ENCODE peak calls at places on chromosomes 13 and 19, in five cellular contexts. One of them, this sample, is unnamed.

GRCh38 chr13:43196171-43196611 is 172.8 kb downstream of the DNAJC15 start:
- DNase-seq in lower lobe of right lung: no peak
- DNase-seq in suprapubic skin: no peak
- DNase-seq in adipocyte: peak; percentile 43
- DNase-seq in BE2C: peak; percentile 74
- DNase-seq in this sample: peak; percentile 48

GRCh38 chr19:58569943-58570670 is 3.0 kb downstream of the MZF1 start:
- DNase-seq in BE2C: no peak
- DNase-seq in adipocyte: no peak
- DNase-seq in suprapubic skin: peak; percentile 67
- DNase-seq in lower lobe of right lung: no peak
- DNase-seq in this sample: no peak

GRCh38 chr13:34152409-34152808 is 334.5 kb downstream of the RFC3 start:
- DNase-seq in lower lobe of right lung: no peak
- DNase-seq in BE2C: no peak
- DNase-seq in adipocyte: no peak
- DNase-seq in suprapubic skin: no peak
- DNase-seq in this sample: no peak

GRCh38 chr19:29687244-29687896 is 22.1 kb downstream of the PLEKHF1 start:
- DNase-seq in lower lobe of right lung: no peak
- DNase-seq in BE2C: no peak
- DNase-seq in suprapubic skin: no peak
- DNase-seq in adipocyte: peak; percentile 98
- DNase-seq in this sample: peak; percentile 95

GRCh38 chr13:96821381-96821780 is 172.9 kb downstream of the OXGR1 start:
- DNase-seq in suprapubic skin: no peak
- DNase-seq in BE2C: no peak
- DNase-seq in lower lobe of right lung: no peak
- DNase-seq in adipocyte: peak; percentile 46
- DNase-seq in this sample: no peak

GRCh38 chr19:17246681-17247425 is 1.1 kb upstream of the NR2F6 start:
- DNase-seq in BE2C: peak; percentile 73
- DNase-seq in suprapubic skin: no peak
- DNase-seq in adipocyte: peak; percentile 48
- DNase-seq in lower lobe of right lung: peak; percentile 66
- DNase-seq in this sample: peak; percentile 55

GRCh38 chr19:35249848-35250711 is 1.3 kb downstream of the LSR start:
- DNase-seq in BE2C: no peak
- DNase-seq in adipocyte: no peak
- DNase-seq in suprapubic skin: no peak
- DNase-seq in lower lobe of right lung: no peak
- DNase-seq in this sample: no peak

GRCh38 chr19:58229255-58229639 is 533 bp downstream of the ZNF544 start:
- DNase-seq in lower lobe of right lung: no peak
- DNase-seq in adipocyte: no peak
- DNase-seq in suprapubic skin: no peak
- DNase-seq in BE2C: peak; percentile 53
- DNase-seq in this sample: peak; percentile 30

GRCh38 chr13:99385161-99385560 is 78.0 kb upstream of the GPR183 start:
- DNase-seq in lower lobe of right lung: no peak
- DNase-seq in BE2C: no peak
- DNase-seq in adipocyte: no peak
- DNase-seq in suprapubic skin: no peak
- DNase-seq in this sample: no peak

GRCh38 chr19:54882758-54883157 is 8.7 kb downstream of the FCAR start:
- DNase-seq in suprapubic skin: no peak
- DNase-seq in lower lobe of right lung: no peak
- DNase-seq in adipocyte: no peak
- DNase-seq in BE2C: no peak
- DNase-seq in this sample: no peak

GRCh38 chr19:8396563-8397203 is 6.5 kb downstream of the RAB11B start:
- DNase-seq in BE2C: peak; percentile 74
- DNase-seq in suprapubic skin: peak; percentile 89
- DNase-seq in adipocyte: peak; percentile 65
- DNase-seq in lower lobe of right lung: peak; percentile 79
- DNase-seq in this sample: peak; percentile 56

GRCh38 chr13:99072356-99072755 is 94.5 kb upstream of the DOCK9 start:
- DNase-seq in adipocyte: no peak
- DNase-seq in lower lobe of right lung: no peak
- DNase-seq in BE2C: no peak
- DNase-seq in suprapubic skin: no peak
- DNase-seq in this sample: no peak

GRCh38 chr13:35733832-35734231 is 257.3 kb upstream of the MAB21L1 start:
- DNase-seq in BE2C: no peak
- DNase-seq in lower lobe of right lung: no peak
- DNase-seq in suprapubic skin: no peak
- DNase-seq in adipocyte: no peak
- DNase-seq in this sample: no peak

GRCh38 chr19:30325657-30326056 is 46.5 kb upstream of the ZNF536 start:
- DNase-seq in lower lobe of right lung: no peak
- DNase-seq in adipocyte: no peak
- DNase-seq in suprapubic skin: peak; percentile 38
- DNase-seq in BE2C: no peak
- DNase-seq in this sample: no peak

GRCh38 chr19:33175886-33176669 is 18.1 kb upstream of the LRP3 start:
- DNase-seq in BE2C: peak; percentile 62
- DNase-seq in lower lobe of right lung: no peak
- DNase-seq in suprapubic skin: no peak
- DNase-seq in adipocyte: peak; percentile 54
- DNase-seq in this sample: peak; percentile 43

GRCh38 chr19:45156231-45156630 is 4.6 kb downstream of the NKPD1 start:
- DNase-seq in suprapubic skin: no peak
- DNase-seq in BE2C: peak; percentile 12
- DNase-seq in lower lobe of right lung: no peak
- DNase-seq in adipocyte: no peak
- DNase-seq in this sample: no peak

GRCh38 chr19:1685046-1685445 is 32.6 kb upstream of the TCF3 start:
- DNase-seq in lower lobe of right lung: no peak
- DNase-seq in adipocyte: no peak
- DNase-seq in suprapubic skin: no peak
- DNase-seq in BE2C: no peak
- DNase-seq in this sample: no peak
- H3K4me3 ChIP-seq in lower lobe of right lung: no peak overlapping the region
- H3K4me3 ChIP-seq in adipocyte: no peak overlapping the region
- H3K4me3 ChIP-seq in suprapubic skin: no peak overlapping the region
- H3K4me3 ChIP-seq in BE2C: no peak overlapping the region
- H3K4me3 ChIP-seq in this sample: no peak overlapping the region

GRCh38 chr13:112366907-112367646 is 9.1 kb upstream of the SPACA7 start:
- DNase-seq in suprapubic skin: no peak
- DNase-seq in lower lobe of right lung: no peak
- DNase-seq in BE2C: no peak
- DNase-seq in adipocyte: no peak
- DNase-seq in this sample: no peak
- H3K4me3 ChIP-seq in suprapubic skin: no peak overlapping the region
- H3K4me3 ChIP-seq in lower lobe of right lung: no peak overlapping the region
- H3K4me3 ChIP-seq in BE2C: no peak overlapping the region
- H3K4me3 ChIP-seq in adipocyte: no peak overlapping the region
- H3K4me3 ChIP-seq in this sample: no peak overlapping the region

GRCh38 chr19:41327499-41328156 is 17.7 kb downstream of the CCDC97 start:
- DNase-seq in lower lobe of right lung: peak; percentile 95
- DNase-seq in adipocyte: no peak
- DNase-seq in suprapubic skin: peak; percentile 89
- DNase-seq in BE2C: peak; percentile 53
- DNase-seq in this sample: no peak
- H3K4me3 ChIP-seq in lower lobe of right lung: peak overlapping the region; percentile 45
- H3K4me3 ChIP-seq in adipocyte: no peak overlapping the region
- H3K4me3 ChIP-seq in suprapubic skin: peak overlapping the region; percentile 43
- H3K4me3 ChIP-seq in BE2C: no peak overlapping the region
- H3K4me3 ChIP-seq in this sample: no peak overlapping the region

DNA sequence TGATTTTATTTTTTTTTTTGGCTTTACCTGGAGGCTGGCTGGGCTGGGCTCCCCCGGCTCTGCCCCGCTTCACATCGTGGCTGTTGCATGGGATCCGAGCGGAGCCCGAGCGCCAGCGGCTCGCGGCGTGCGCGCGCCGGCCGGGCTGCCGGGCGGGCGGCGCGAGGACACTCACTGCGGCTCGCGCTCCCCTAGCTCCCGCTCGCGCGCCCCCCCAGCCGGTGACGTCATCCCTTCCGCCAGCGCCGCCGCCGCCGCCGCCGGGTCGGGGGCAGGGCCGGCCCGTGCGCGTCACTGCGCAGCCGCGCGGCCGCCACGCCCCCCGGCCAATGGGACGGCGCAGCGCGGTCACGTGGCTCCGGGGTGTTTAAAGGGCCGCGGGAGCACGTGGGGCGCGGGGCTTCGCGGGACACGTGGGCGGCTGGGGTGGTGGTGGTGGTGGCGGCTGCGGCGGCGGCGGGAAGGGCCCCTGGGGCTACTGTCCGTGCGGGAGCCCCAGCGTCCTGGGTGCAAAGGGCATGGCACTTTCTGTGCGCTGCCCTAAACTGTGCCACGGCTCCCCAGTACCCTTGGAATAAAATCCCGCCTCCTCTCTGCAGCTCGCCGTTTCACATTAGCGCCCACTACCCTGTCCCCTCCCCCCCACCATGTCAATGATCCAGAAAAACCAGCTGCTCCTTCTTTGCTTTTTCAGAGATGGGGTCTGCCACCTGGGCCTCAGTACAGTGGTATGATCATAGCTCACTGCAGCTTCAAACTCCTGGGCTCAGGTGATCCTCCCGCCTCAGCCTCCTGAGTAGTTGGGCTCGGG is at the start of gene PTPRS:
- DNase-seq in suprapubic skin: peak; percentile 79
- DNase-seq in lower lobe of right lung: peak; percentile 69
- DNase-seq in adipocyte: peak; percentile 95
- DNase-seq in BE2C: peak; percentile 96
- DNase-seq in this sample: peak; percentile 69
- H3K4me3 ChIP-seq in suprapubic skin: peak within 1 kb of the TSS; percentile 71
- H3K4me3 ChIP-seq in lower lobe of right lung: peak within 1 kb of the TSS; percentile 57
- H3K4me3 ChIP-seq in adipocyte: peak within 1 kb of the TSS; percentile 77
- H3K4me3 ChIP-seq in BE2C: peak within 1 kb of the TSS; percentile 76
- H3K4me3 ChIP-seq in this sample: peak within 1 kb of the TSS; percentile 61

DNA sequence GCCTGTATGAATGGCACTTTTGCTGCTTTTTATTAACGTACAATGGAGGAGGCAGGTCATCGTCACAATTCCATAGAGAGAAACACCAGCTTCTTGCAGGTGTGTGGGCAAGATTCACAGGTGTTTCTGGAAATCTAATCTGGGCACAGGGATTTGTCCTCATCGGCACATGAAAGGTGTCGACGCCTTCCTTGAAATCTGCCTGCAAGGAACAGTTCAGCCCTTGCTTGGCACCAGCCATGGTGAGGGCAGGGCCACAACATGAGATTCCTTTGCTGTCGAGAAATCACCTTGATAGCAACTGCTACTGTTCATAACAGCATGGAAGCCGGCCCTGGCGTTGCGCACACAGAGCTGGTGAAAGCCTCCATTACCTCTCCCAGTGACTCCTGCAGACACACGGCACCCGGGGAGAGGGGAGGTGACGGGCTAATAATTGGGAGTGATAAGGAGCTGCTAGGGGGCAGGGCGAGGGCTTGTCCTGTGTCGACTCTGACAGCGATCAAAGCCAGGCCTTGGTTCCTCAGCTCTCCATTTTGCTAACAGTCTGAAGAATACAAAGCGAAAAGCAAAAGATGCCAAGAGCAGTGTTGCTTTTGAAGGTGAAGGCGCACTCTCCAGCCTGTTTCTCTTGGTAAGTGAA is 66.4 kb downstream of the EFNB2 start:
- DNase-seq in adipocyte: no peak
- DNase-seq in lower lobe of right lung: no peak
- DNase-seq in BE2C: no peak
- DNase-seq in suprapubic skin: no peak
- DNase-seq in this sample: no peak
- H3K4me3 ChIP-seq in adipocyte: no peak overlapping the region
- H3K4me3 ChIP-seq in lower lobe of right lung: no peak overlapping the region
- H3K4me3 ChIP-seq in BE2C: no peak overlapping the region
- H3K4me3 ChIP-seq in suprapubic skin: no peak overlapping the region
- H3K4me3 ChIP-seq in this sample: no peak overlapping the region

DNA sequence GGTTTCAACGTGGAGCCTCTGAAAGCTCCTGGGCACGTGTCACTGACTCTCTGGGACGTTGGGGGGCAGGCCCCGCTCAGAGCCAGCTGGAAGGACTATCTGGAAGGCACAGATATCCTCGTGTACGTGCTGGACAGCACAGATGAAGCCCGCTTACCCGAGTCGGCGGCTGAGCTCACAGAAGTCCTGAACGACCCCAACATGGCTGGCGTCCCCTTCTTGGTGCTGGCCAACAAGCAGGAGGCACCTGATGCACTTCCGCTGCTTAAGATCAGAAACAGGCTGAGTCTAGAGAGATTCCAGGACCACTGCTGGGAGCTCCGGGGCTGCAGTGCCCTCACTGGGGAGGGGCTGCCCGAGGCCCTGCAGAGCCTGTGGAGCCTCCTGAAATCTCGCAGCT is 2.3 kb downstream of the ARL11 start:
- DNase-seq in suprapubic skin: no peak
- DNase-seq in adipocyte: no peak
- DNase-seq in lower lobe of right lung: no peak
- DNase-seq in BE2C: no peak
- DNase-seq in this sample: no peak
- H3K4me3 ChIP-seq in suprapubic skin: no peak overlapping the region
- H3K4me3 ChIP-seq in adipocyte: no peak overlapping the region
- H3K4me3 ChIP-seq in lower lobe of right lung: no peak overlapping the region
- H3K4me3 ChIP-seq in BE2C: no peak overlapping the region
- H3K4me3 ChIP-seq in this sample: no peak overlapping the region

GRCh38 chr19:11378319-11379189 is 4.1 kb downstream of the SWSAP1 start:
- DNase-seq in lower lobe of right lung: peak; percentile 64
- DNase-seq in adipocyte: peak; percentile 68
- DNase-seq in suprapubic skin: no peak
- DNase-seq in BE2C: peak; percentile 84
- DNase-seq in this sample: peak; percentile 37

GRCh38 chr19:11381535-11382369 is 2.4 kb downstream of the EPOR start:
- DNase-seq in adipocyte: peak; percentile 71
- DNase-seq in BE2C: peak; percentile 94
- DNase-seq in suprapubic skin: peak; percentile 87
- DNase-seq in lower lobe of right lung: peak; percentile 79
- DNase-seq in this sample: peak; percentile 86

GRCh38 chr19:11380653-11381534 is 3.2 kb downstream of the EPOR start:
- DNase-seq in BE2C: peak; percentile 96
- DNase-seq in suprapubic skin: peak; percentile 97
- DNase-seq in adipocyte: peak; percentile 96
- DNase-seq in lower lobe of right lung: peak; percentile 95
- DNase-seq in this sample: peak; percentile 92

GRCh38 chr19:11377756-11378155 is 3.3 kb downstream of the SWSAP1 start:
- DNase-seq in lower lobe of right lung: no peak
- DNase-seq in suprapubic skin: no peak
- DNase-seq in adipocyte: peak; percentile 37
- DNase-seq in BE2C: no peak
- DNase-seq in this sample: no peak

GRCh38 chr19:11379857-11380350 is 4.2 kb downstream of the EPOR start:
- DNase-seq in lower lobe of right lung: no peak
- DNase-seq in BE2C: no peak
- DNase-seq in adipocyte: no peak
- DNase-seq in suprapubic skin: no peak
- DNase-seq in this sample: no peak
- H3K4me3 ChIP-seq in lower lobe of right lung: peak overlapping the region; percentile 76
- H3K4me3 ChIP-seq in BE2C: no peak overlapping the region
- H3K4me3 ChIP-seq in adipocyte: no peak overlapping the region
- H3K4me3 ChIP-seq in suprapubic skin: no peak overlapping the region
- H3K4me3 ChIP-seq in this sample: no peak overlapping the region

GRCh38 chr19:1258707-1259205 is 10.4 kb downstream of the MIDN start:
- DNase-seq in lower lobe of right lung: no peak
- DNase-seq in BE2C: no peak
- DNase-seq in adipocyte: no peak
- DNase-seq in suprapubic skin: no peak
- DNase-seq in this sample: no peak
- H3K4me3 ChIP-seq in lower lobe of right lung: peak overlapping the region; percentile 76
- H3K4me3 ChIP-seq in BE2C: no peak overlapping the region
- H3K4me3 ChIP-seq in adipocyte: peak overlapping the region; percentile 15
- H3K4me3 ChIP-seq in suprapubic skin: peak overlapping the region; percentile 31
- H3K4me3 ChIP-seq in this sample: no peak overlapping the region

This sample was measured in fibroblast of villous mesenchyme.